ENCODE peak calls at places on chromosomes 1 and 21, in seven cellular contexts. N is neural progenitor cell, D is PC-9, G is astrocyte, R is ascending aorta, C is caudate nucleus, I is ovary. P is an unnamed sample.

GRCh38 chr1:46535063-46535462 is 16.4 kb downstream of the KNCN start:
- DNase-seq in R (no peak), N (no peak), I (no peak), D (peak), G (no peak), C (no peak), P (no peak)

GRCh38 chr1:181084606-181084969 is 3.9 kb upstream of the IER5 start:
- DNase-seq in C (no peak), G (no peak), I (no peak), N (no peak), D (no peak), R (no peak), P (no peak)

GRCh38 chr1:119477710-119478109 is 29.3 kb upstream of the HSD3B1 start:
- DNase-seq in R (no peak), N (no peak), I (no peak), D (no peak), G (no peak), C (no peak), P (no peak)

GRCh38 chr1:17606826-17607440 is 67.4 kb downstream of the ARHGEF10L start:
- DNase-seq in N (peak), D (no peak), I (peak), C (peak), R (no peak), G (peak), P (peak)

GRCh38 chr1:65476327-65476726 is 55.9 kb downstream of the LEPR start:
- DNase-seq in C (no peak), R (no peak), I (no peak), D (no peak), G (no peak), N (no peak), P (no peak)

GRCh38 chr1:33099290-33100118 is 18.6 kb downstream of the AZIN2 start:
- DNase-seq in G (peak), C (no peak), N (no peak), R (peak), D (peak), I (no peak), P (peak)

GRCh38 chr1:88404582-88404981 is 279.5 kb upstream of the PKN2 start:
- DNase-seq in D (no peak), I (no peak), G (no peak), C (no peak), N (no peak), R (no peak), P (no peak)

GRCh38 chr1:33140153-33141149 is 41.4 kb downstream of the TRIM62 start:
- DNase-seq in I (no peak), G (no peak), C (no peak), R (no peak), D (no peak), N (peak), P (no peak)

GRCh38 chr1:223417444-223417843 is 24.2 kb downstream of the CCDC185 start:
- DNase-seq in N (no peak), D (no peak), I (no peak), R (no peak), C (no peak), G (peak), P (no peak)

GRCh38 chr1:177780096-177780700 is 189.7 kb downstream of the SEC16B start:
- DNase-seq in G (peak), D (peak), I (no peak), C (peak), R (no peak), N (peak), P (no peak)

GRCh38 chr1:118949317-118949716 is 38.8 kb downstream of the TBX15 start:
- DNase-seq in C (no peak), N (no peak), R (no peak), I (no peak), G (peak), D (no peak), P (no peak)

GRCh38 chr1:47709302-47710074 is 271.6 kb downstream of the FOXD2 start:
- DNase-seq in R (no peak), C (no peak), I (no peak), N (peak), D (no peak), G (no peak), P (peak)

GRCh38 chr21:34510148-34511142 is 1.6 kb downstream of the KCNE1 start:
- DNase-seq in N (peak), D (peak), G (no peak), R (peak), I (no peak), C (peak), P (no peak)

GRCh38 chr1:179016694-179017382 is 8.9 kb upstream of the FAM20B start:
- DNase-seq in I (peak), G (peak), N (no peak), D (peak), C (peak), R (peak), P (no peak)

GRCh38 chr1:5477716-5478115 is 514.5 kb downstream of the NPHP4 start:
- DNase-seq in I (no peak), R (no peak), D (no peak), N (no peak), C (peak), G (no peak), P (no peak)

GRCh38 chr1:150576367-150576711 is 3.1 kb downstream of the MCL1 start:
- DNase-seq in C (no peak), I (no peak), G (no peak), N (no peak), R (no peak), D (no peak), P (no peak)

GRCh38 chr1:1329304-1330210 is 1.5 kb upstream of the TAS1R3 start:
- DNase-seq in N (no peak), C (no peak), I (no peak), D (no peak), G (no peak), R (no peak), P (no peak)

GRCh38 chr1:203287109-203287893 is 18.0 kb upstream of the BTG2 start:
- DNase-seq in N (no peak), D (no peak), C (peak), G (no peak), I (no peak), R (peak), P (peak)

GRCh38 chr1:50265790-50266314 is 157.1 kb downstream of the ELAVL4 start:
- DNase-seq in I (no peak), D (no peak), N (no peak), R (no peak), C (no peak), G (no peak), P (no peak)

GRCh38 chr1:232684331-232685105 is 54.6 kb upstream of the SIPA1L2 start:
- DNase-seq in R (no peak), G (peak), I (no peak), C (no peak), D (no peak), N (no peak), P (no peak)

GRCh38 chr1:8373547-8374270 is 55.8 kb downstream of the SLC45A1 start:
- DNase-seq in N (peak), I (peak), G (peak), R (peak), C (peak), D (no peak), P (no peak)

GRCh38 chr1:100219879-100220278 is 29.8 kb downstream of the DBT start:
- DNase-seq in C (no peak), R (no peak), G (no peak), D (no peak), N (no peak), I (peak), P (no peak)

GRCh38 chr1:184691719-184692324 is 62.8 kb downstream of the EDEM3 start:
- DNase-seq in C (peak), G (peak), R (no peak), N (peak), D (no peak), I (no peak), P (no peak)

GRCh38 chr1:230208619-230209261 is 141.7 kb downstream of the GALNT2 start:
- DNase-seq in C (peak), D (no peak), R (no peak), I (no peak), N (no peak), G (no peak), P (no peak)

GRCh38 chr1:79912813-79913212 is 906.3 kb upstream of the ADGRL4 start:
- DNase-seq in N (no peak), C (no peak), I (no peak), D (no peak), G (no peak), R (no peak), P (no peak)

GRCh38 chr1:154151311-154151710 is 3.6 kb downstream of the NUP210L start:
- DNase-seq in I (no peak), R (no peak), N (no peak), G (no peak), D (no peak), C (no peak), P (no peak)

GRCh38 chr1:79042117-79042516 is 35.6 kb upstream of the ADGRL4 start:
- DNase-seq in D (no peak), R (no peak), I (no peak), G (peak), C (no peak), N (no peak), P (no peak)

GRCh38 chr1:101043776-101044175 is 18.2 kb upstream of the DPH5 start:
- DNase-seq in R (no peak), I (no peak), C (peak), N (no peak), G (peak), D (no peak), P (no peak)

GRCh38 chr1:210239295-210240155 is 6.9 kb downstream of the SERTAD4 start:
- DNase-seq in C (peak), R (no peak), I (peak), N (peak), G (peak), D (peak), P (no peak)

GRCh38 chr1:42552636-42553035 is 89.5 kb downstream of the CCDC30 start:
- DNase-seq in D (no peak), I (no peak), C (no peak), N (no peak), R (no peak), G (no peak), P (no peak)

GRCh38 chr1:160704250-160704649 is 7.4 kb downstream of the CD48 start:
- DNase-seq in I (no peak), G (no peak), C (no peak), R (no peak), N (no peak), D (no peak), P (no peak)

GRCh38 chr1:39490596-39491145 is 765 bp upstream of the BMP8A start:
- DNase-seq in I (peak), G (no peak), D (no peak), N (peak), R (no peak), C (peak), P (peak)

GRCh38 chr1:23537296-23537993 is 6.4 kb upstream of the E2F2 start:
- DNase-seq in I (no peak), D (no peak), N (no peak), C (no peak), G (no peak), R (no peak), P (no peak)

GRCh38 chr1:155253208-155253607 is 2.1 kb downstream of the ENTREP3 start:
- DNase-seq in I (no peak), N (no peak), C (no peak), R (no peak), D (no peak), G (no peak), P (no peak)

GRCh38 chr1:117760069-117760468 is 154.2 kb downstream of the TENT5C start:
- DNase-seq in C (no peak), R (no peak), G (no peak), I (no peak), N (no peak), D (no peak), P (no peak)

GRCh38 chr1:77068013-77068412 is 151.2 kb downstream of the PIGK start:
- DNase-seq in I (no peak), R (no peak), D (peak), C (no peak), G (no peak), N (no peak), P (no peak)

GRCh38 chr1:204461331-204462228 is 33.0 kb downstream of the PIK3C2B start:
- DNase-seq in N (no peak), I (no peak), G (no peak), R (no peak), C (no peak), D (no peak), P (no peak)

GRCh38 chr1:204462229-204462561 is 32.4 kb downstream of the PIK3C2B start:
- DNase-seq in D (peak), R (no peak), G (no peak), N (no peak), I (no peak), C (no peak), P (no peak)

GRCh38 chr1:204464701-204465100 is 29.9 kb downstream of the PIK3C2B start:
- DNase-seq in I (no peak), C (no peak), G (no peak), D (no peak), R (no peak), N (no peak), P (no peak)

GRCh38 chr1:204464174-204464573 is 30.4 kb downstream of the PIK3C2B start:
- DNase-seq in G (no peak), D (no peak), C (no peak), R (no peak), N (no peak), I (no peak), P (no peak)

GRCh38 chr1:204463125-204464060 is 31.2 kb downstream of the PIK3C2B start:
- DNase-seq in G (no peak), R (no peak), N (no peak), I (no peak), D (peak), C (no peak), P (no peak)
- H3K27ac ChIP-seq in G (no peak), R (peak), N (no peak), I (no peak), D (no peak), C (peak), P (no peak)

GRCh38 chr1:114511048-114511785 is at the start of gene TRIM33:
- DNase-seq in N (peak), I (peak), R (peak), C (peak), D (peak), G (peak), P (peak)

GRCh38 chr1:114510235-114511047 is 562 bp downstream of the TRIM33 start:
- DNase-seq in N (no peak), R (no peak), D (peak), G (peak), C (no peak), I (peak), P (peak)

GRCh38 chr1:114508386-114508898 is 2.6 kb downstream of the TRIM33 start:
- DNase-seq in D (no peak), R (no peak), C (no peak), G (no peak), N (no peak), I (no peak), P (no peak)

GRCh38 chr1:114512595-114513280 is 1.7 kb upstream of the TRIM33 start:
- DNase-seq in G (no peak), R (no peak), I (no peak), N (no peak), C (no peak), D (no peak), P (no peak)

DNA sequence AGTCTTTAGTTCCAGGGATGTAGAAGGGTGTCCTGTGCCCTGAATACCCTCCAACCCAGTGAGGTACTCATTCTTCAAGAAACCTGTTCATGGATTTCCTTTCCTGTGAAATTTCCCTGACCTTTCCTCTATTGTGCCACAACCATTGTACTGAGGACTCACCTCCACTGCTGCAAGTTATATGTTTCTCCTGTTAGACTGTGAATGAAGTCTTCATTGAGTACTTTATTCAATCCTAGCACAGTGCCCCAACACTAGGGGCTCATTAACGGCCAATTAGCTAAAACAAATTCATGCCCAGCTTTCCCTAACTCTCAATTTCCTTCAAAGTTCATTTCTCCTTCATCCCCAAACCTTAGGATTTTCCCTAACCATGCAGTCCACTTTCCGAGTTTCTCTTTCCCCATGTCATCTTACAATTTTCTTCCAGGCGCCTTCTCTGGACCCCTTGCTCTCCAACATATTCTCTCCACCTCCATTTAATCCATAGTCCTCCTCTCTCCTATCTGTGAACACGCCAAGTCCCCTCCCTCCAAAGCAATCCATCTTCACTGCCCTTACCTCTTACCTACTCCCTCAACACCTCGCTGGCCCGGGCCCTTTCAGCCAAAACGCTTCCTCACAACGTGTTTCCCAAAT is 1.3 kb downstream of the TRIM33 start:
- DNase-seq in I (no peak), R (no peak), D (peak), N (no peak), C (no peak), G (peak), P (no peak)
- H3K27ac ChIP-seq in I (peak), R (no peak), D (peak), N (no peak), C (peak), G (peak), P (peak)

GRCh38 chr1:157580179-157580827 is 17.6 kb downstream of the FCRL4 start:
- DNase-seq in D (peak), G (peak), I (no peak), R (no peak), N (peak), C (peak), P (peak)
- H3K27ac ChIP-seq in D (no peak), G (no peak), I (no peak), R (no peak), N (no peak), C (no peak), P (no peak)

DNA sequence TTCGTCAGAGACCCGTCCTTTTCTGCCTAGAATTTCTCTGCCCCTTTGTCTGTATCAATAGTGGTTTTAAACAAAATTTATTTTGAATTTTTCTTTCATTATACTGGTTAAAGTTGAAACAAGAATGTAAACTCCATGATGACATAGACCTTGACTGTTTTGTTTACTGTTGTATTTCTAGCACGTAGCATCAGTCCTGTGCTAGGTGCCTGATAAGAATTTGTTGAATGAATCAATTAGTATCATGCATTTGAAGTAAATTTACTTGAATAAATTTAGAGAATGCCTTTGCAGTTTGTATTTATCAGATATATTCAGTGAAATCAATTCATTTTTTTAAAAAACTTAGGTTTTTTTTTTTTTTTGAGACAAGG is 69.9 kb downstream of the EPB41 start:
- DNase-seq in D (no peak), N (no peak), G (no peak), C (no peak), R (no peak), I (no peak), P (no peak)
- H3K27ac ChIP-seq in D (no peak), N (peak), G (no peak), C (no peak), R (no peak), I (no peak), P (no peak)

GRCh38 chr21:45320991-45321656 is 33.4 kb upstream of the POFUT2 start:
- DNase-seq in G (no peak), C (no peak), I (peak), N (no peak), R (no peak), D (no peak), P (no peak)
- H3K27ac ChIP-seq in G (no peak), C (peak), I (peak), N (no peak), R (peak), D (no peak), P (no peak)

DNA sequence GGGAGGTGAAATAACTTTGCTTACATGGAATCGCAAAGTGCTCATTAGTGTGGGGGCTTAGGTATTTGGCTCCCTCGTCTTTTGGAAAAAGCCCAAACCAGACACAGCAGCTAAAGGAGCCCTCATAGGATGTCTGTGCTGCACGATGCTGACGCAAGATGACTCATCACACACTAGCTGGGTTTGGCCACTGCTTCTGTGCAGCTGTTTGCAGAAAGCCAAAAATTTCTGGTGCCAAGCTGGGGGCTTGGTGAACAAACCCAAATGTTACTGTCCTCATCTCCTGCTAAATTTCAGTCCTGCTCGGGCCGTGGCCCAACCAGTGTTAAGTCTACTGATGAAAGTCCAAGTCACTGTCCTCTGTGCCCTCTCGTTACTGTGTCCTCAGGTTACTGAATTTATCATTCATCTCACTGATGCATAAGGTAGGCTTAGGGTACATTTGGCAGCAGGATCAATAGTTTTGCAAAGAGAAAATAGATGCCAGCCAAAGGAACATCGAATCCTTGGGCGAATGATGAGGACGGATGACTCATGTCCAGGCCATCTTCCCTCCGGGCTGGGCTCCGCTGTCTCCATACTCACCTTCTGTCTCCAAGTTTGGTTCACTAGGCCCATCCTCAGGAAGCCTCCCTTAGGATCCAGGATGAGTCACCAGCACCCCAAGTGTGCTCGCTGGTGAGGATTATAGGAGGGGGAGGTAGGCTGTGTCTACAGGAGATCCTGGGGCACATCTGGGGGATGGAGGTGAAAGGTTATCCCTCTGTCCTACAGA is 177.7 kb downstream of the ADSS2 start:
- DNase-seq in C (no peak), R (no peak), G (peak), N (no peak), I (peak), D (no peak), P (no peak)
- H3K27ac ChIP-seq in C (peak), R (peak), G (peak), N (no peak), I (peak), D (peak), P (no peak)

P was measured in CD8-positive, alpha-beta T cell.